ENCODE peak calls at places on chromosomes 6 and 20, in five cellular contexts. W is adipocyte, D is OCI-LY7, H is NB4, B is neural progenitor cell. S is an unnamed sample.

GRCh38 chr20:41364967-41365765 is 1.5 kb downstream of the EMILIN3 start:
- DNase-seq in B (no peak), H (no peak), D (no peak), W (no peak), S (no peak)

GRCh38 chr6:169592558-169592957 is 109.3 kb downstream of the WDR27 start:
- DNase-seq in D (no peak), W (peak; percentile 44), H (no peak), B (no peak), S (no peak)

GRCh38 chr6:29332676-29333075 is 31.2 kb downstream of the OR14J1 start:
- DNase-seq in B (no peak), W (no peak), H (no peak), D (no peak), S (no peak)

GRCh38 chr6:114354482-114354881 is 11.7 kb upstream of the HS3ST5 start:
- DNase-seq in B (no peak), W (no peak), H (no peak), D (no peak), S (no peak)

GRCh38 chr20:8388146-8388545 is 256.1 kb downstream of the PLCB1 start:
- DNase-seq in D (no peak), H (no peak), B (no peak), W (peak; percentile 46), S (no peak)

GRCh38 chr20:4406627-4407026 is 315.1 kb upstream of the PRND start:
- DNase-seq in H (no peak), B (no peak), D (no peak), W (peak; percentile 76), S (no peak)

GRCh38 chr20:7497985-7498384 is 442.3 kb downstream of the HAO1 start:
- DNase-seq in D (no peak), B (no peak), H (no peak), W (no peak), S (no peak)

GRCh38 chr20:54026300-54027064 is 43.9 kb downstream of the BCAS1 start:
- DNase-seq in D (no peak), B (no peak), W (no peak), H (no peak), S (no peak)

GRCh38 chr6:72761767-72762166 is 139.9 kb downstream of the KCNQ5 start:
- DNase-seq in D (no peak), W (no peak), H (no peak), B (no peak), S (no peak)

GRCh38 chr20:23122321-23122720 is 36.2 kb upstream of the CD93 start:
- DNase-seq in D (no peak), B (no peak), H (no peak), W (no peak), S (no peak)

GRCh38 chr6:112337209-112337638 is 9.9 kb upstream of the RFPL4B start:
- DNase-seq in D (peak; percentile 5), H (peak; percentile 26), W (peak; percentile 81), B (peak; percentile 88), S (no peak)

GRCh38 chr20:1489328-1489727 is 1.9 kb downstream of the SIRPB2 start:
- DNase-seq in H (no peak), D (no peak), W (no peak), B (no peak), S (no peak)

GRCh38 chr6:138485005-138485545 is 14.2 kb downstream of the NHSL1 start:
- DNase-seq in B (peak; percentile 56), H (no peak), W (peak; percentile 13), D (no peak), S (no peak)

GRCh38 chr20:38729767-38730166 is 5.5 kb downstream of the SLC32A1 start:
- DNase-seq in W (no peak), B (no peak), D (no peak), H (no peak), S (no peak)
- H3K4me3 ChIP-seq in W (no peak overlapping the region), B (no peak overlapping the region), D (no peak overlapping the region), H (no peak overlapping the region), S (no peak overlapping the region)

GRCh38 chr20:52768649-52769048 is 203.5 kb upstream of the TSHZ2 start:
- DNase-seq in W (no peak), H (no peak), B (no peak), D (no peak), S (no peak)
- H3K4me3 ChIP-seq in W (no peak overlapping the region), H (no peak overlapping the region), B (no peak overlapping the region), D (no peak overlapping the region), S (no peak overlapping the region)

DNA sequence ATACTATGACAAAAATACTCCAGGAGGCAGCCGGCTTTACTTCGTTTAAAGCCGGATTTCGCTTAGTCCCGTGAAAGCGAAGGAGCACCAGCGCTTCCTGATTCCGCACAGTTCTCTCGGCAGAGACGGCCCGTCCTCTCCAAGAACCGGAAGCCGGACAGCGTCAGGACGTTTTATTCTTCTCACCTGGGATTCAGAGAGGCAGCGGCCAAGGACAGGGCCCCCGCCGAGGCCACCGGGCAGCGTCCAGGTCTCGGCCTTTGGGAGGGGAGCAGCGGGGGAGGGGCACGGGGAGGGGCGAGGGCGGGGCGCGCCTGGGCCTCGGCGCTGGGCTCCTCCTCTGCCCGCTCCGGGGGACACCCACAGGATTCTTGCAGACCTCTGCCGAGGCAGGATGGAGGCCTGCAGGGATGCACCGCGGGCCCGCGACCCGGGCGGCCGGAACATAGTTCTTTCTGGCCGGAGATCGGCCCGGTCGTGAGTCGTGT is 2.8 kb upstream of the DIDO1 start:
- DNase-seq in D (no peak), B (peak; percentile 75), H (no peak), W (peak; percentile 83), S (no peak)
- H3K4me3 ChIP-seq in D (peak overlapping the region; percentile 58), B (peak overlapping the region; percentile 42), H (no peak overlapping the region), W (peak overlapping the region; percentile 85), S (peak overlapping the region; percentile 40)

GRCh38 chr6:30881392-30881986 is 2.8 kb upstream of the DDR1 start:
- DNase-seq in D (no peak), H (no peak), B (peak; percentile 15), W (peak; percentile 22), S (no peak)

GRCh38 chr6:30880563-30881252 is 3.6 kb upstream of the DDR1 start:
- DNase-seq in D (no peak), H (no peak), B (peak; percentile 98), W (no peak), S (no peak)

GRCh38 chr6:30882764-30883475 is 1.4 kb upstream of the DDR1 start:
- DNase-seq in W (peak; percentile 17), H (no peak), D (peak; percentile 82), B (peak; percentile 82), S (no peak)

GRCh38 chr6:30883476-30883742 is 910 bp upstream of the DDR1 start:
- DNase-seq in B (no peak), D (no peak), W (no peak), H (no peak), S (no peak)

GRCh38 chr6:30881987-30882763 is 2.1 kb upstream of the DDR1 start:
- DNase-seq in H (no peak), D (peak; percentile 48), B (peak; percentile 75), W (peak; percentile 63), S (no peak)
- H3K4me3 ChIP-seq in H (no peak overlapping the region), D (peak overlapping the region; percentile 68), B (peak overlapping the region; percentile 74), W (no peak overlapping the region), S (no peak overlapping the region)

GRCh38 chr20:63235399-63235983 is at the start of gene BIRC7:
- DNase-seq in B (no peak), H (peak; percentile 42), W (no peak), D (no peak), S (no peak)
- H3K4me3 ChIP-seq in B (no peak within 1 kb of the TSS), H (no peak within 1 kb of the TSS), W (no peak within 1 kb of the TSS), D (no peak within 1 kb of the TSS), S (no peak within 1 kb of the TSS)

GRCh38 chr6:27296106-27296783 is 15.8 kb downstream of the POM121L2 start:
- DNase-seq in H (no peak), D (no peak), B (peak; percentile 91), W (peak; percentile 67), S (no peak)
- H3K4me3 ChIP-seq in H (peak overlapping the region; percentile 61), D (no peak overlapping the region), B (peak overlapping the region; percentile 66), W (peak overlapping the region; percentile 77), S (no peak overlapping the region)

DNA sequence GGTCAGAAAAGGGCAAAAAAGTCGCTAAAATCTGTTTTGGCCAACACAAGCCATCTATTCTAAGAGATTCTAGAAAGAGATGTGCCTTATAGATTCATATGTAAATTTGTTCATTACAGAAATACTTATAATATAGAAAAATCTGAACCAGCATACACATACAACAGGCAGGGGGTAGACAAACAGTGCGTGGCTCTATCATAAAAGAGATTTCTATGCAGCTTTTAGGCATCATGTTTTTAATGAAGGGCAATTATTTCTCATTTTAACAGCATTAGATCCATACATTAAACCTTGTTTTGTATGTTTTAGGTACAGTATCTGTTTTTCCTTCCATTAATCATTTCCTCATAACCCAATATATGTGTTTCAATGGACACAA is 664 bp downstream of the BTN3A3 start:
- DNase-seq in W (no peak), B (no peak), H (no peak), D (no peak), S (no peak)
- H3K4me3 ChIP-seq in W (peak overlapping the region; percentile 88), B (no peak overlapping the region), H (peak overlapping the region; percentile 71), D (peak overlapping the region; percentile 76), S (peak overlapping the region; percentile 76)